ENCODE peak calls at places on chromosomes 5 and 9, in four cellular contexts. B is lung microvascular endothelial cell, D is NCI-H2081 treated with DMSO at 0.1 percent for 48 hours, R is NCI-H2029 treated with DMSO at 0.1 percent for 48 hours. F is an unnamed sample.

GRCh38 chr5:174245506-174245905 is 200.0 kb downstream of the NSG2 start:
- DNase-seq in R (peak), B (no peak), D (no peak), F (no peak)

GRCh38 chr9:97633859-97634485 is 351 bp downstream of the NCBP1 start:
- DNase-seq in D (no peak), B (peak), R (no peak), F (peak)

GRCh38 chr5:10736354-10736753 is 24.7 kb downstream of the DAP start:
- DNase-seq in B (no peak), D (no peak), R (no peak), F (no peak)

GRCh38 chr5:100609594-100609993 is 74.4 kb downstream of the FAM174A start:
- DNase-seq in R (no peak), D (no peak), B (no peak), F (no peak)

GRCh38 chr5:159682623-159683022 is 233.7 kb upstream of the ADRA1B start:
- DNase-seq in R (no peak), D (no peak), B (no peak), F (no peak)

GRCh38 chr9:70105142-70105541 is 61.5 kb downstream of the MAMDC2 start:
- DNase-seq in B (no peak), R (no peak), D (peak), F (no peak)

GRCh38 chr9:23829580-23830458 is 3.8 kb upstream of the ELAVL2 start:
- DNase-seq in D (no peak), R (no peak), B (peak), F (peak)

GRCh38 chr5:110371011-110371724 is 355.3 kb downstream of the TMEM232 start:
- DNase-seq in D (no peak), B (no peak), R (no peak), F (no peak)

GRCh38 chr5:178490935-178491632 is 99.1 kb downstream of the COL23A1 start:
- DNase-seq in B (no peak), R (no peak), D (no peak), F (no peak)

F was measured in dermis blood vessel endothelial cell.